ENCODE peak calls at places on chromosomes 12 and 14, in four cellular contexts. E is K562, P is GM12878, W is HepG2. Q is an unnamed sample.

GRCh38 chr14:66228267-66228970 is 257.8 kb upstream of the CCDC196 start:
- DNase-seq in E (no peak), P (no peak), W (no peak), Q (no peak)

GRCh38 chr14:102998393-102998792 is 59.0 kb downstream of the CDC42BPB start:
- DNase-seq in E (no peak), P (no peak), W (no peak), Q (no peak)

GRCh38 chr14:88554458-88555286 is at the start of gene PTPN21:
- DNase-seq in E (peak; percentile 82), P (no peak), W (peak; percentile 43), Q (peak; percentile 73)

GRCh38 chr12:123089631-123090353 is 61.1 kb downstream of the PITPNM2 start:
- DNase-seq in E (peak; percentile 75), P (no peak), W (peak; percentile 88), Q (no peak)

GRCh38 chr12:123912415-123913385 is 59.9 kb downstream of the CCDC92 start:
- DNase-seq in E (no peak), P (no peak), W (peak; percentile 40), Q (no peak)

GRCh38 chr14:57928732-57929131 is 62.8 kb upstream of the SLC35F4 start:
- DNase-seq in E (no peak), P (no peak), W (no peak), Q (no peak)

GRCh38 chr14:93035917-93036651 is 79.6 kb downstream of the ITPK1 start:
- DNase-seq in E (peak; percentile 27), P (no peak), W (peak; percentile 91), Q (no peak)

GRCh38 chr12:44972746-44973421 is 78.0 kb downstream of the DBX2 start:
- DNase-seq in E (peak; percentile 25), P (no peak), W (peak; percentile 16), Q (peak; percentile 50)

GRCh38 chr12:54405106-54405505 is 14.0 kb downstream of the ITGA5 start:
- DNase-seq in E (no peak), P (no peak), W (no peak), Q (no peak)

GRCh38 chr14:105333020-105333490 is 18.5 kb downstream of the PACS2 start:
- DNase-seq in E (no peak), P (no peak), W (no peak), Q (no peak)

GRCh38 chr14:23406244-23406643 is 1.8 kb downstream of the MYH6 start:
- DNase-seq in E (no peak), P (no peak), W (no peak), Q (no peak)

GRCh38 chr12:110744176-110744575 is 1.5 kb upstream of the PPP1CC start:
- DNase-seq in E (no peak), P (no peak), W (peak; percentile 69), Q (no peak)

GRCh38 chr14:51168220-51168613 is 71.8 kb upstream of the TMX1 start:
- DNase-seq in E (no peak), P (no peak), W (no peak), Q (no peak)

GRCh38 chr12:75635606-75636444 is 124.4 kb upstream of the KRR1 start:
- DNase-seq in E (peak; percentile 28), P (no peak), W (peak; percentile 97), Q (peak; percentile 28)

GRCh38 chr12:104280703-104281458 is 22.7 kb upstream of the EID3 start:
- DNase-seq in E (peak; percentile 34), P (no peak), W (peak; percentile 43), Q (no peak)

GRCh38 chr14:102279688-102280348 is 25.1 kb downstream of the MOK start:
- DNase-seq in E (no peak), P (no peak), W (peak; percentile 64), Q (no peak)

DNA sequence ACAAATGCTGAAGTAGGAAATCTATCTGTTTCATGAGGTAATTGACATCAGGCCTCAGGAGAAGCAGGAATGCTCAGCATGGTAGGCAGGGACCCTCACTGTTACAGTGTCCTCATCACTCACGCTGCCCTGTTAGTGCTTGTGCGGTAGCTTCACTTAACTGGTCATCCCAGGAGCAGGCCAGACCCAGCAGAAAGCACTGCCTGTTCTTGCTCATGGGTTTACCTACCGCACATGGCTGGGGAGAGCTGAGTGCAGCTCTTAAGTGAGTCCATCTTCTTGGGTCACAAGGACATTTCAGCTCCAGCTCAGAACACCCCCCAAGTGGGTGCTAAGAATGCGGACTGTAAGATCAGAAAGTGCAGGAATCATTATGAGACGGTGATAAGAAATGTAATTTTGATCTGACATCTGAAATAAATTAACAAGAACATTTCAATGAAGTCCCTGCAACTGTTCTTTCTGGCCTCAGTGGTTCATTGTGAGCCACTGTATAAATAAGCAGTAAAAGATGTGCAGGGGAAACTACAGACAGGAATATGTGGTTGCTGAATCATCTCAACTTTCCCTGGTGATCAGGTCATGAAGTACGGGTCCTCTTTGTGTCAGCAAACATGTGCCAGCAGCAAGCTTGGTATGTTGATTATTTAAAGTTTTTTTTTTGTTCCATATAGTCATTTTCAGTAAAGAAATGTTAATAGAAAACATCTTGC is 757.7 kb upstream of the TMEM132C start:
- DNase-seq in E (no peak), P (no peak), W (no peak), Q (no peak)
- TF ChIP-seq TARDBP in E (no peak), P (no peak), W (no peak), Q (no peak)

GRCh38 chr12:45991289-45992249 is 1.2 kb upstream of the SCAF11 start:
- DNase-seq in E (peak; percentile 77), P (no peak), W (peak; percentile 76), Q (peak; percentile 68)

GRCh38 chr12:45988259-45988658 is 2.1 kb downstream of the SCAF11 start:
- DNase-seq in E (no peak), P (no peak), W (no peak), Q (no peak)

GRCh38 chr12:45989277-45989856 is 1.0 kb downstream of the SCAF11 start:
- DNase-seq in E (no peak), P (no peak), W (no peak), Q (no peak)

GRCh38 chr12:45990468-45991288 is at the start of gene SCAF11:
- DNase-seq in E (peak; percentile 96), P (peak; percentile 99), W (peak; percentile 98), Q (peak; percentile 94)

DNA sequence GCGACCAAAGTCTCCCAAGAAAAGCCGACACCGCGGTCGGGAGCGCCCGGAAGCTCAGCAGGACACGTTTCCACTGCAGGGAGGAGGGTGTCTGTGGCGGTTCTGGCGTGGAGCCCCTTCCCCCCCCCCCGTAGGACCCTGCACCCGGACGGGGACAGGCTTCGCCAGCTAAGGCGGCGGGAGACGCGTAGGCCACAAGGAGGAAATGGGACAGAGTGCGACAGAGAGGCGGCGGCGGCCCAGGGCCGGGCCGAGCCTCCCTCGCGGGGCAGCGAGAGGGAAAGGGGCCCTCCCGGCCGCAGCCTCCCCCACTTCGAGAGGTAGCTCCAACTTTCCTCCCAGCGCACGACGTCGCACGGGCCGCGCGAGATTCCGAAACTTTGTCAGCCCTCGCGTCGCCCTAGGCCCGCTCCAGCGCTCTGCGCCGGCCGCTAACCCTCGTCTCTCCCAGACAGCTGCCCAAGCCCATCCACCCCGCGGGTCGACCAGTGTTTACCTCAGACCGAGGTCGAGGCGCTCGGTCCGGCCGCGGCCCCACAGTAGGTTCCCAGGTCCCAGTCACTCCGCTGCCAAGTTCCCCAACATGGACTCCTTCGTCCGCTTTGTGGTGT is 412 bp downstream of the SCAF11 start:
- DNase-seq in E (peak; percentile 31), P (no peak), W (peak; percentile 45), Q (peak; percentile 24)
- TF ChIP-seq TARDBP in E (no peak), P (no peak), W (no peak), Q (no peak)

DNA sequence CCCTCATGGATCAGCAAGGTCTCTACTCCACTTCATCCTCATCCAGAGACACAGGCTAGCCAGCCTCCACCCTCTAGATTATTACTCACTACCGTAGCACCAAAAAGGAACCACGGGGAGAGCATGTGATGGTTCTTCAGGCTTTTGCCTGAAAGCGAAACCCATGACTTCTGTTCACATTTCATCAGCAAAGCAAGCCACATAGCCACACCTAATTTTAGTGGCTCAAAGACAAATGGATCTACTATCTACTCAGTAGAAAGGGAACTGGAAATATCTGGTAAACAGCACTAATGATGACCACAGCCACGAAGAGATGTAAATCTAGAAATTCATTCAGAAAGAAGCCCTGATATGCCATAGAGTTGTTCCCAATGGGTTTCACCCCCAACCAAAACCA is 51.4 kb downstream of the VCPKMT start:
- DNase-seq in E (no peak), P (peak; percentile 98), W (no peak), Q (no peak)
- TF ChIP-seq TARDBP in E (no peak), P (no peak), W (no peak), Q (no peak)

DNA sequence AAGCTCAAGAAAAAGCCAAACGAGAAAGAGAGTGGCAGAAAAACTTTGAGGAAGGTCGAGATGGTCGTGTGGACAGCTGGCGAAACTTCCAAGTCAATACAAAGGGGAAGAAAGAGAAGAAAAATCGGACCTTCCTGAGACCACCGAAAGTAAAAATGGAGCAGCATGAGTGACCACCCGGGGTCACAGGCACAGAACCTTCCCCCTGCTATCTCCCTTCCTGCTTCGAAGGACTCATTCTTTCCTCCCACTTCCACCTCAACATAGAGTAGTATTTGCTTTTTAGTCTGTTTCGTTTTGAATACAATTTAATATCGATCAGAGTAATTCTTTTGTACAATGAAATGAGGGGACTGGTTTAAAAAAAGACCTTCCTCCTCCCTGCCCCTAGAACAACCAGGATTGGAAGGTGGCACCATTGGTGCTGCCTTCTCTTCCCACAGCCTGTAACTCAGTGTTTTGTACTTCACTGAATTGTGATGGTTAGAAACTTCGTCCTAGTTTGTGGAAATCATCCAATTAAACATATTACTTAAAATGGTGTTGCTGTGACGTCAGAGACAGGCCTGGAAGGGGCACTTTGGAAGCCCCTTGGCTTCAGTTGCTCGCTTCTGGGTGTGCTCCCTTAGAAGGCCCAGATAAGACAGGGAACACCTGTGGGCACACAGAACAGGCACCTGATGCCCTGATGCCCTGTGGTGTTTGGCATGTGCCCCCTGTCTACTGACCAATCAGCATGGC is 26.1 kb upstream of the NFKBIA start:
- DNase-seq in E (no peak), P (no peak), W (no peak), Q (no peak)
- TF ChIP-seq TARDBP in E (no peak), P (no peak), W (no peak), Q (no peak)

DNA sequence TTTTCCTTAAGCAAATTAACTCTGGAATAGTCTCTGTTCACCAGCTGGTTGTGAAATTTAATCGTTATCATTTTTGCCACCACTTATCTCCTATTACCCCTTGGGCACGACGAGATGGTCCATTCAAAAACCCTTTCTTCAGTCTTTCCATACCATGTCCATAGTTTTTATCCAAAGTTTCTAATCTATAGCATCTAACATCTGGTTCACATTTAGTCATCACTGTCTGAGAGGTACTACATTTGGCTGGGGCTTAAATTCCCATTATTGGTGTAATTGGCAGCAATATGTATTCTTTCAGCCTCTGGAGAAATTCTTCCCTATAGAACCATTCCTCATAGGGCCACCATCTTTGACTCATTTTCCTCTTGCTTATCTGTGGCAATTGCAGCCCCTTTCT is 163.5 kb downstream of the CCER1 start:
- DNase-seq in E (no peak), P (no peak), W (no peak), Q (no peak)
- TF ChIP-seq TARDBP in E (no peak), P (no peak), W (no peak), Q (no peak)

Q was measured in HEK293T.